ENCODE peak calls at places on chromosomes 13 and 19, in eight cellular contexts. G is CD4-positive, alpha-beta T cell; F is cardiac muscle cell; K is progenitor cell of endocrine pancreas; O is B cell; E is adrenal gland; Q is body of pancreas; S is esophagus squamous epithelium. I is an unnamed sample.

GRCh38 chr13:106867249-106867648 is 299.3 kb upstream of the ARGLU1 start:
- DNase-seq in G (no peak), F (peak), K (no peak), O (no peak), E (no peak), Q (peak), S (no peak), I (no peak)

GRCh38 chr13:99357149-99357596 is 50.0 kb upstream of the GPR183 start:
- DNase-seq in G (peak), F (peak), K (no peak), O (no peak), E (peak), Q (no peak), S (no peak), I (peak)

GRCh38 chr13:95924389-95924994 is 128.7 kb downstream of the UGGT2 start:
- DNase-seq in G (no peak), F (peak), K (no peak), O (no peak), E (peak), Q (no peak), S (no peak), I (no peak)

GRCh38 chr19:36668646-36669045 is 2.0 kb upstream of the ZNF461 start:
- DNase-seq in G (no peak), F (no peak), K (no peak), O (no peak), E (no peak), Q (no peak), S (no peak), I (no peak)

GRCh38 chr19:10424011-10424637 is 3.8 kb downstream of the PDE4A start:
- DNase-seq in G (peak), F (peak), K (peak), O (no peak), E (peak), Q (peak), S (no peak), I (peak)

GRCh38 chr13:44899967-44900366 is 89.3 kb downstream of the NUFIP1 start:
- DNase-seq in G (no peak), F (peak), K (no peak), O (no peak), E (no peak), Q (no peak), S (no peak), I (no peak)

GRCh38 chr13:46631184-46631542 is 78.2 kb downstream of the LRCH1 start:
- DNase-seq in G (no peak), F (no peak), K (no peak), O (no peak), E (no peak), Q (no peak), S (no peak), I (no peak)

GRCh38 chr13:44566601-44567000 is 9.5 kb downstream of the TSC22D1 start:
- DNase-seq in G (no peak), F (no peak), K (no peak), O (no peak), E (no peak), Q (no peak), S (no peak), I (no peak)

GRCh38 chr19:34766386-34766785 is 6.6 kb downstream of the ZNF599 start:
- DNase-seq in G (no peak), F (no peak), K (no peak), O (no peak), E (no peak), Q (no peak), S (no peak), I (no peak)

GRCh38 chr19:12703056-12703455 is 6.6 kb upstream of the FBXW9 start:
- DNase-seq in G (no peak), F (peak), K (no peak), O (no peak), E (no peak), Q (no peak), S (no peak), I (peak)

GRCh38 chr19:39934584-39935233 is at the start of gene FCGBP:
- DNase-seq in G (no peak), F (no peak), K (no peak), O (no peak), E (no peak), Q (no peak), S (no peak), I (no peak)

GRCh38 chr19:7759156-7759555 is 3.9 kb upstream of the CLEC4M start:
- DNase-seq in G (no peak), F (no peak), K (no peak), O (no peak), E (no peak), Q (no peak), S (no peak), I (no peak)

GRCh38 chr19:35355851-35356460 is 2.3 kb upstream of the FFAR3 start:
- DNase-seq in G (no peak), F (peak), K (no peak), O (no peak), E (no peak), Q (no peak), S (no peak), I (no peak)

GRCh38 chr13:114047358-114047881 is 73.5 kb upstream of the C13orf46 start:
- DNase-seq in G (no peak), F (no peak), K (no peak), O (no peak), E (no peak), Q (no peak), S (no peak), I (peak)

GRCh38 chr13:66689037-66689619 is 541.0 kb downstream of the PCDH9 start:
- DNase-seq in G (no peak), F (peak), K (no peak), O (no peak), E (no peak), Q (no peak), S (no peak), I (no peak)
- TF ChIP-seq CTCF in G (no peak), F (peak), K (peak), O (peak), E (no peak), Q (no peak), S (no peak), I (no peak)

GRCh38 chr13:75635621-75636338 is at the start of gene LMO7:
- DNase-seq in G (peak), F (peak), K (peak), O (peak), E (peak), Q (peak), S (no peak), I (peak)
- TF ChIP-seq CTCF in G (no peak), F (no peak), K (no peak), O (no peak), E (no peak), Q (no peak), S (no peak), I (no peak)

GRCh38 chr19:15249560-15249874 is 17.3 kb upstream of the EPHX3 start:
- DNase-seq in G (no peak), F (no peak), K (no peak), O (no peak), E (no peak), Q (no peak), S (no peak), I (no peak)
- TF ChIP-seq CTCF in G (no peak), F (no peak), K (no peak), O (no peak), E (no peak), Q (no peak), S (no peak), I (no peak)

GRCh38 chr19:30686252-30686762 is 314.1 kb downstream of the ZNF536 start:
- DNase-seq in G (no peak), F (peak), K (no peak), O (no peak), E (no peak), Q (no peak), S (no peak), I (no peak)
- TF ChIP-seq CTCF in G (no peak), F (peak), K (peak), O (no peak), E (no peak), Q (no peak), S (no peak), I (no peak)

GRCh38 chr19:18401580-18402112 is 4.2 kb upstream of the LRRC25 start:
- DNase-seq in G (no peak), F (peak), K (no peak), O (peak), E (peak), Q (no peak), S (no peak), I (peak)
- TF ChIP-seq CTCF in G (no peak), F (peak), K (peak), O (peak), E (peak), Q (no peak), S (peak), I (peak)

GRCh38 chr13:105513448-105513847 is 1022.0 kb downstream of the EFNB2 start:
- DNase-seq in G (no peak), F (no peak), K (no peak), O (no peak), E (no peak), Q (no peak), S (no peak), I (no peak)

GRCh38 chr13:105506463-105506862 is 1029.0 kb downstream of the EFNB2 start:
- DNase-seq in G (no peak), F (no peak), K (no peak), O (no peak), E (no peak), Q (no peak), S (no peak), I (no peak)

GRCh38 chr13:105510363-105510762 is 1025.1 kb downstream of the EFNB2 start:
- DNase-seq in G (no peak), F (no peak), K (no peak), O (no peak), E (no peak), Q (no peak), S (no peak), I (no peak)
- TF ChIP-seq CTCF in G (no peak), F (no peak), K (no peak), O (no peak), E (no peak), Q (no peak), S (no peak), I (no peak)

DNA sequence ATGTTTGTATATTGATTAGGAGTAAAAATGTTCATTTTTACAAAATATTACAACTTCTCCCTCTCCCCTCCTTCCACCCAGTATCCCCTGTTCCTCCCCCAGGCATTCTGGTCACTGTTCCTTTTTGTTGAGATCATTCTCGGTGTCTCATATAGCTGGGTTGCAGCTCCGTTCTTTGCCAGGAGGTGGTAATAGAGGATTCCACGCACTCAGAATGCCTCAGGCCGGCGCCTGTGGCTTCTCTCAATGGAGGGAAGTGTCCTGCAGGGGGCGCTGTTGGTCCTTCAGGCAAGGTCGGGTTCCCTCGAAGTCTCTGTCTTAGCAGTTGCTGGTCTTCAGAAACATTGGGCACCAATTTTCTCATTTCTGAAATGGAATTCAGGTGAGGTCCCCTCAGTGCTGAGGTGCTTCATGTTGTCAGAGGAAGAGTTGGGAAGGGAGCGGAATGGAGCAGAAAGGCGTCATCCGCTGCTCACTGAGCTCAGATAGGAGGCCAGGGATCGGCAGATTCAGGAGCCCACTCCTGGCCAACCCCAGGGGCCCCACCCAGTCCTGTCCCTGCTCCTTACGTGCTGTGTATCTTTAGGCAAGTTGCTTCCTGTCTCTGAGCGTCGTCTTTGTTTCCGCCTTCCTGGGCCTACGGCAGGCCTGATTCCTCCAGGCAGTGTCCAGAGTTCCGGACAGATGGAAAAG is 10.3 kb upstream of the GARIN5A start:
- DNase-seq in G (peak), F (peak), K (no peak), O (no peak), E (no peak), Q (no peak), S (no peak), I (no peak)
- TF ChIP-seq CTCF in G (peak), F (peak), K (peak), O (peak), E (no peak), Q (peak), S (peak), I (peak)

DNA sequence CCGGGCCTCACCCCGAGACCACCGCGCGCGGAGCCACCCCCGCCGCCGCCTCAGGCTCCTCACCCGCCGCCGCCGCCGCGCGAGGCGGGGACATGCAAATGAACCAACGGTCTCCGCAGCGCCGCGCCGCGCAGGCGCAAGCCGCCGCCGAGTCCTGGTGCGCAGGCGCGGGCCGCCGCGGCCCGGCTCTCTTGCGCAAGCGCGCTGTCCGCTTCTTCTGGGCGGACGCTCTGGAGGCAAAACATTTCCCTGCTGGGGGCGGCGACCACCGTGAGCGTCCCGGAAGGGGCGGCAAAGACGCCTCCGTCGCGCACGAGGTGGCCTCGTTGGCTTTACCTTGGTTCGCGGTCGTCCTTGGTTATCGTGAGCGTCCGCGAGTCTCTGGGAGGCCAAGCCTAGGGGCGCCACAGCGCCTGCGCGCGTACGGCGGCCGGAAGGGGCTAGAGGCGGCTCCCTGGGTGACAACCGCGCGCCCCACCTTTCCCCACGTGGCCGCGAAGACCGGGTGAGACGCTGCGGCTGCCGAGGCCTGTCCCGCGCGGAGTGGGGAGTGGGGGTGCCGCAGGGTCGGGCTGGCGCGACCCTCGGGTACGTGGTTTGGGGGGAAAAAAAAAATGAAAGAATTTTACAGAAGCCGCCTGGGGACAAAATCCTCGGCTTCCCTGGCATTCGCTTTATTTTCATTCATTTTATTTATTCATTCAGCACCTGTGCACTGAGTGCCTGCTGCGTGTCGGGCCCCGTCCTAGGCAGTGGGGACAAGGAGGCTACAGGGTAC is at the start of the genes ARMC6 and SUGP2:
- DNase-seq in G (peak), F (peak), K (peak), O (peak), E (peak), Q (peak), S (no peak), I (peak)
- TF ChIP-seq CTCF in G (no peak), F (no peak), K (peak), O (no peak), E (peak), Q (no peak), S (peak), I (no peak)

DNA sequence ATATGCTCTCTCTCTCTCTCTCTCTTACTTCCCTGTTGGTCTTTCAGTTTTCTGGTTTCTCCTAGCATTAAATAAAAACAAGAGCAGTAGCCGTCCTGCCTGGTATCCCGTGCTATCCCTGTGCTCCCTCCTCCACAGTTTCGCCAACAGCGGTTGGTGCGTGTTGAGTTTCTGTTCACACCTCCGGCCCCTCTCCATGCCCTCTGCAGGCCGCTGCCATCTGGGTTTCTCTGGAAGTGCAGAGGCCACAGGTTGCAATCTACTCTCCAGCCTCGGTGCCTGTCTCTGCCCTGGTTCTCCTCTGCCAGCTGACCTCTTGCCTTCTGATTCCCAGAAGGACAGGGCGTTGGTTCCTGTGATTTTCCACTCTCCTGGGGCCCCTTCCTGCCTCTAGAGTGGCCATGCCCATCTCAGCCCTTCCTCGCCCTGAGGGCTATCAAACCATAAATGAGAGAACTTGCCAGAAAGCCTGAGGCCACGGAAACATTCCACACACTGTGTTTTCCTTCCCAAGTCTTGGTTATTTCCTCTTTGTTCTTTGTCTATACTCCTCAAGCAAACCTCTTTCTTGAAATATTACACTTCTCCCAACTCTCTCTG is 146.3 kb downstream of the SHISA2 start:
- DNase-seq in G (no peak), F (no peak), K (no peak), O (no peak), E (peak), Q (no peak), S (no peak), I (no peak)
- TF ChIP-seq CTCF in G (no peak), F (no peak), K (no peak), O (no peak), E (no peak), Q (no peak), S (no peak), I (no peak)